ENCODE peak calls at places on chromosome 18, in five cellular contexts. M is PC-9; A is NCI-H1930; G is effector memory CD8-positive, alpha-beta T cell; E is DMS153. H is an unnamed sample.
A peak's percentile ranks its signal among the peaks of the same experiment; 100 is the strongest.

GRCh38 chr18:44895176-44895798 is 214.6 kb downstream of the SETBP1 start:
- DNase-seq in M (peak; percentile 45), A (no peak), E (no peak), G (no peak), H (peak; percentile 58)

GRCh38 chr18:57441395-57441794 is 6.2 kb downstream of the ONECUT2 start:
- DNase-seq in E (no peak), M (no peak), G (no peak), A (no peak), H (no peak)

GRCh38 chr18:35641467-35641866 is 59.9 kb downstream of the GALNT1 start:
- DNase-seq in G (no peak), M (no peak), E (no peak), A (no peak), H (no peak)

GRCh38 chr18:24544141-24544498 is 83.7 kb downstream of the HRH4 start:
- DNase-seq in M (no peak), G (no peak), E (peak; percentile 2), A (no peak), H (peak; percentile 15)

GRCh38 chr18:58044370-58045264 is 591 bp downstream of the NEDD4L start:
- DNase-seq in G (peak; percentile 39), M (peak; percentile 43), A (peak; percentile 53), E (peak; percentile 52), H (peak; percentile 88)

GRCh38 chr18:62838475-62839098 is 123.2 kb downstream of the PHLPP1 start:
- DNase-seq in A (no peak), E (no peak), G (no peak), M (no peak), H (no peak)

GRCh38 chr18:13131241-13131640 is 87.3 kb upstream of the LDLRAD4 start:
- DNase-seq in M (no peak), A (no peak), G (no peak), E (no peak), H (no peak)

GRCh38 chr18:961644-962355 is 57.1 kb downstream of the ADCYAP1 start:
- DNase-seq in E (no peak), G (peak; percentile 14), A (no peak), M (no peak), H (peak; percentile 23)

GRCh38 chr18:14916181-14916580 is 168.2 kb downstream of the ANKRD30B start:
- DNase-seq in G (no peak), A (no peak), E (no peak), M (no peak), H (no peak)

GRCh38 chr18:13137041-13137938 is 81.3 kb upstream of the LDLRAD4 start:
- DNase-seq in A (no peak), M (no peak), E (no peak), G (peak; percentile 19), H (no peak)

GRCh38 chr18:36047521-36047920 is 19.8 kb downstream of the RPRD1A start:
- DNase-seq in G (no peak), M (no peak), E (no peak), A (no peak), H (no peak)

GRCh38 chr18:63083555-63083954 is 236.0 kb downstream of the BCL2 start:
- DNase-seq in M (no peak), G (no peak), A (no peak), E (no peak), H (no peak)

GRCh38 chr18:74040459-74041332 is 106.9 kb downstream of the FBXO15 start:
- DNase-seq in A (no peak), M (no peak), G (peak; percentile 28), E (no peak), H (no peak)

GRCh38 chr18:39845673-39846072 is 2109.4 kb upstream of the PIK3C3 start:
- DNase-seq in E (no peak), M (no peak), A (no peak), G (no peak), H (no peak)

GRCh38 chr18:74508821-74509225 is 12.7 kb downstream of the CNDP2 start:
- DNase-seq in E (no peak), M (no peak), A (no peak), G (no peak), H (no peak)

GRCh38 chr18:22257022-22257543 is 87.7 kb downstream of the GATA6 start:
- DNase-seq in M (no peak), E (no peak), G (no peak), A (no peak), H (no peak)

GRCh38 chr18:58315739-58316215 is 271.8 kb downstream of the NEDD4L start:
- DNase-seq in M (peak; percentile 52), G (no peak), A (no peak), E (no peak), H (no peak)

GRCh38 chr18:23143059-23143831 is 8.0 kb downstream of the CABLES1 start:
- DNase-seq in A (no peak), M (peak; percentile 87), E (peak; percentile 48), G (no peak), H (no peak)

GRCh38 chr18:59460060-59460395 is 101.0 kb upstream of the LMAN1 start:
- DNase-seq in M (no peak), G (no peak), A (no peak), E (no peak), H (no peak)

GRCh38 chr18:79943608-79944125 is 7.8 kb downstream of the SLC66A2 start:
- DNase-seq in E (no peak), M (no peak), A (no peak), G (no peak), H (no peak)

GRCh38 chr18:24987271-24987932 is 364.6 kb downstream of the ZNF521 start:
- DNase-seq in E (no peak), A (no peak), M (no peak), G (no peak), H (no peak)